ENCODE peak calls at places on chromosomes 12 and 14, in six cellular contexts. X is renal cortical epithelial cell; G is CD4-positive, alpha-beta T cell; I is stimulated activated effector memory CD8-positive, alpha-beta T cell treated with anti-CD3 and anti-CD28 coated beads, Interleukin-12 subunit alpha, Interleukin-12 subunit beta, amount 100 ng/mL, for 72 hours; L is NCI-H510A treated with DMSO at 0.1 percent for 48 hours; W is germinal center. N is an unnamed sample.

GRCh38 chr14:91511014-91511466 is 930 bp upstream of the PPP4R3A start:
- DNase-seq in X (peak; percentile 19), W (no peak), I (no peak), L (peak; percentile 78), G (no peak), N (no peak)

GRCh38 chr12:63918788-63919300 is 74.3 kb downstream of the SRGAP1 start:
- DNase-seq in I (no peak), L (no peak), G (no peak), X (peak; percentile 86), W (no peak), N (peak; percentile 67)

GRCh38 chr14:65753061-65753460 is 340.5 kb downstream of the FUT8 start:
- DNase-seq in I (no peak), L (no peak), W (no peak), G (no peak), X (no peak), N (no peak)

GRCh38 chr12:3187846-3188755 is 110.9 kb downstream of the TSPAN9 start:
- DNase-seq in L (peak; percentile 76), W (no peak), X (no peak), G (no peak), I (no peak), N (no peak)

GRCh38 chr12:102372112-102372511 is 108.3 kb downstream of the IGF1 start:
- DNase-seq in I (no peak), L (no peak), G (no peak), W (no peak), X (no peak), N (no peak)

GRCh38 chr12:126558810-126559209 is 1493.6 kb downstream of the AACS start:
- DNase-seq in X (no peak), G (no peak), W (no peak), I (no peak), L (no peak), N (no peak)

GRCh38 chr14:61080591-61081010 is 99.6 kb downstream of the SLC38A6 start:
- DNase-seq in L (no peak), I (no peak), X (no peak), G (no peak), W (peak; percentile 77), N (no peak)

GRCh38 chr14:92690171-92691011 is 58.0 kb downstream of the LGMN start:
- DNase-seq in W (no peak), L (peak; percentile 70), I (no peak), G (no peak), X (peak; percentile 61), N (no peak)

GRCh38 chr14:36580856-36581831 is 1.3 kb downstream of the NKX2-8 start:
- DNase-seq in L (peak; percentile 50), G (no peak), X (peak; percentile 2), W (peak; percentile 14), I (no peak), N (no peak)

GRCh38 chr12:132194056-132194455 is 49.8 kb downstream of the NOC4L start:
- DNase-seq in W (no peak), X (no peak), L (no peak), G (no peak), I (no peak), N (no peak)

GRCh38 chr12:107748472-107748871 is 12.5 kb downstream of the PRDM4 start:
- DNase-seq in W (no peak), X (no peak), L (no peak), G (no peak), I (no peak), N (no peak)

GRCh38 chr12:68106160-68106559 is 53.4 kb downstream of the IFNG start:
- DNase-seq in X (peak; percentile 80), W (no peak), L (no peak), G (no peak), I (no peak), N (peak; percentile 63)

GRCh38 chr14:31057701-31058364 is 31.7 kb upstream of the STRN3 start:
- DNase-seq in L (no peak), X (no peak), W (no peak), G (no peak), I (no peak), N (no peak)

GRCh38 chr12:57377103-57377840 is 53.6 kb downstream of the R3HDM2 start:
- DNase-seq in I (no peak), L (no peak), G (no peak), X (no peak), W (no peak), N (no peak)

GRCh38 chr14:61553730-61554641 is 141.3 kb upstream of the HIF1A start:
- DNase-seq in I (no peak), X (peak; percentile 99), G (no peak), L (no peak), W (no peak), N (peak; percentile 91)

GRCh38 chr12:56836317-56836716 is 73.2 kb downstream of the HSD17B6 start:
- DNase-seq in G (no peak), I (no peak), X (peak; percentile 84), W (no peak), L (no peak), N (no peak)

GRCh38 chr12:48525332-48525731 is at the start of gene OR8S1:
- DNase-seq in L (no peak), I (no peak), X (no peak), W (no peak), G (no peak), N (no peak)

GRCh38 chr14:32561520-32561919 is 232.4 kb downstream of the AKAP6 start:
- DNase-seq in X (peak; percentile 26), I (no peak), W (no peak), L (no peak), G (no peak), N (no peak)

GRCh38 chr14:58737511-58737910 is 99.7 kb downstream of the DACT1 start:
- DNase-seq in I (no peak), W (no peak), X (no peak), L (no peak), G (no peak), N (no peak)

GRCh38 chr12:85733441-85733840 is 102.8 kb downstream of the RASSF9 start:
- DNase-seq in X (peak; percentile 40), G (no peak), W (no peak), L (no peak), I (no peak), N (no peak)

GRCh38 chr12:112986291-112986800 is 8.0 kb downstream of the OAS2 start:
- DNase-seq in L (no peak), W (no peak), G (no peak), I (no peak), X (no peak), N (no peak)

GRCh38 chr14:94906577-94906976 is 136.7 kb upstream of the GSC start:
- DNase-seq in X (no peak), L (no peak), W (no peak), G (no peak), I (no peak), N (no peak)

GRCh38 chr12:59151243-59151642 is 230.9 kb upstream of the LRIG3 start:
- DNase-seq in L (no peak), W (no peak), X (peak; percentile 52), G (no peak), I (no peak), N (no peak)

GRCh38 chr12:442235-442884 is 17.4 kb upstream of the B4GALNT3 start:
- DNase-seq in W (peak; percentile 26), I (peak; percentile 22), L (peak; percentile 74), G (peak; percentile 37), X (peak; percentile 31), N (no peak)

GRCh38 chr12:10941916-10942607 is 3.0 kb upstream of the TAS2R14 start:
- DNase-seq in W (no peak), G (no peak), I (no peak), X (peak; percentile 96), L (no peak), N (peak; percentile 88)

GRCh38 chr12:31120392-31121008 is 46.8 kb downstream of the DDX11 start:
- DNase-seq in I (no peak), G (no peak), X (no peak), L (no peak), W (no peak), N (no peak)

GRCh38 chr12:64670856-64671639 is 60.8 kb downstream of the RASSF3 start:
- DNase-seq in X (peak; percentile 81), I (no peak), L (no peak), G (no peak), W (no peak), N (peak; percentile 50)

GRCh38 chr14:88468396-88468795 is 82.9 kb downstream of the SPATA7 start:
- DNase-seq in G (no peak), L (no peak), W (no peak), I (no peak), X (peak; percentile 75), N (no peak)